ENCODE peak calls at places on chromosomes 2 and 18, in four cellular contexts. J is CD4-positive, CD25-positive, alpha-beta regulatory T cell; D is ovary; U is CD4-positive, alpha-beta memory T cell. S is an unnamed sample.
A peak's percentile ranks its signal among the peaks of the same experiment; 100 is the strongest.

GRCh38 chr2:120470717-120471060 is 124.8 kb downstream of the INHBB start:
- DNase-seq in J (no peak), D (no peak), U (no peak), S (peak; percentile 94)

GRCh38 chr2:150486539-150487484 is 655 bp downstream of the RND3 start:
- DNase-seq in J (no peak), D (peak; percentile 24), U (no peak), S (peak; percentile 14)

GRCh38 chr2:117856415-117857210 is 42.1 kb downstream of the DDX18 start:
- DNase-seq in J (no peak), D (no peak), U (no peak), S (no peak)

GRCh38 chr18:73884868-73885267 is 262.8 kb downstream of the FBXO15 start:
- DNase-seq in J (no peak), D (no peak), U (no peak), S (no peak)

GRCh38 chr2:65377556-65378307 is 54.7 kb downstream of the SPRED2 start:
- DNase-seq in J (no peak), D (no peak), U (no peak), S (no peak)

GRCh38 chr2:29014811-29015414 is 33.8 kb downstream of the TOGARAM2 start:
- DNase-seq in J (peak; percentile 51), D (no peak), U (peak; percentile 79), S (peak; percentile 88)

GRCh38 chr18:11309172-11309571 is 159.8 kb upstream of the PIEZO2 start:
- DNase-seq in J (no peak), D (no peak), U (no peak), S (no peak)

GRCh38 chr2:172107690-172108586 is 5.2 kb upstream of the DLX2 start:
- DNase-seq in J (no peak), D (no peak), U (no peak), S (no peak)

GRCh38 chr2:14524803-14525080 is 107.8 kb upstream of the LRATD1 start:
- DNase-seq in J (no peak), D (no peak), U (no peak), S (no peak)

GRCh38 chr2:65630643-65631042 is 198.2 kb upstream of the SPRED2 start:
- DNase-seq in J (no peak), D (no peak), U (no peak), S (no peak)

GRCh38 chr2:111116016-111116746 is 4.5 kb upstream of the BCL2L11 start:
- DNase-seq in J (no peak), D (no peak), U (no peak), S (no peak)

GRCh38 chr2:101741775-101742520 is 44.4 kb downstream of the MAP4K4 start:
- DNase-seq in J (no peak), D (no peak), U (no peak), S (no peak)

GRCh38 chr2:63698825-63699548 is 110.2 kb downstream of the MDH1 start:
- DNase-seq in J (no peak), D (peak; percentile 30), U (peak; percentile 45), S (peak; percentile 54)

GRCh38 chr2:64859208-64860161 is 129.7 kb upstream of the SLC1A4 start:
- DNase-seq in J (no peak), D (peak; percentile 90), U (no peak), S (peak; percentile 98)

GRCh38 chr2:38671946-38672345 is 6.0 kb downstream of the GALM start:
- DNase-seq in J (no peak), D (no peak), U (no peak), S (no peak)

GRCh38 chr2:42827647-42828486 is 35.5 kb upstream of the HAAO start:
- DNase-seq in J (peak; percentile 64), D (peak; percentile 96), U (peak; percentile 60), S (peak; percentile 76)

GRCh38 chr2:29033656-29034055 is 40.7 kb downstream of the PCARE start:
- DNase-seq in J (no peak), D (no peak), U (no peak), S (no peak)

GRCh38 chr2:239809391-239809790 is 215.8 kb downstream of the NDUFA10 start:
- DNase-seq in J (no peak), D (peak; percentile 7), U (no peak), S (peak; percentile 1)

GRCh38 chr2:133993160-133993559 is 260.7 kb upstream of the MGAT5 start:
- DNase-seq in J (no peak), D (no peak), U (no peak), S (no peak)

GRCh38 chr2:119517433-119517832 is 6.8 kb downstream of the SCTR start:
- DNase-seq in J (no peak), D (no peak), U (no peak), S (no peak)

GRCh38 chr2:223914349-223914748 is 30.8 kb downstream of the WDFY1 start:
- DNase-seq in J (no peak), D (no peak), U (no peak), S (no peak)

GRCh38 chr2:133421516-133422324 is 146.5 kb downstream of the NCKAP5 start:
- DNase-seq in J (no peak), D (no peak), U (no peak), S (no peak)

GRCh38 chr2:86525421-86526340 is 37.6 kb downstream of the CHMP3 start:
- DNase-seq in J (no peak), D (no peak), U (no peak), S (no peak)

GRCh38 chr18:5841518-5841917 is 53.8 kb downstream of the TMEM200C start:
- DNase-seq in J (no peak), D (no peak), U (no peak), S (no peak)

GRCh38 chr18:38318416-38318815 is 752.8 kb upstream of the CELF4 start:
- DNase-seq in J (no peak), D (no peak), U (no peak), S (no peak)
- H3K4me1 ChIP-seq in J (no peaks in the 10 kb centered on the region), D (no peaks in the 10 kb centered on the region), U (no peaks in the 10 kb centered on the region), S (no peaks in the 10 kb centered on the region)

GRCh38 chr2:68740184-68740914 is 5.7 kb downstream of the ARHGAP25 start:
- DNase-seq in J (no peak), D (no peak), U (no peak), S (no peak)

GRCh38 chr2:68742638-68743037 is 8.0 kb downstream of the ARHGAP25 start:
- DNase-seq in J (no peak), D (no peak), U (no peak), S (no peak)

GRCh38 chr2:68741238-68741637 is 6.6 kb downstream of the ARHGAP25 start:
- DNase-seq in J (no peak), D (no peak), U (no peak), S (no peak)

GRCh38 chr2:68743531-68743930 is 8.9 kb downstream of the ARHGAP25 start:
- DNase-seq in J (no peak), D (no peak), U (no peak), S (no peak)

DNA sequence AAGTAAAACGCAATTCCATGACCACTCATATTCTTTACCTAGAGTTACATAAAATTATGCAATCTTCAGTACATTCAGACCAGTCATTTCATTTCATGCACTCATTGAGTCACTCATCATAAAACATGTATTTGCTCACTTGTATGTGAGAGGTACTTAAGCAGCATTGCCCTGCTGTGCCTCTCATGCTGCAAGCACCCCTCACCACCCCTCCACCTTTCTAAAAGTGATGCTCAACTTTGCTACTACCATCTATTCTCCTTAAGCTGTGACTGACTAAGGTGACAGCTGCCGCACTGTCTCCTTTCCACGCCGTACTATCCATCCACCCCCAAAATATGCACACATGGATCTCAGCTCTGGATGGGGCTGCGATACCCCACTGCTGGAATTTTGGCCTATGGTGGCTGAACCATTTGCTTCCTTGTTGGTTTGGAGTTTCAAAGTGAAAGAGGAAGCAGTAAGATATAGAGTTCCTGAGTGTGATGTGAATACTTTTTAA is 7.2 kb downstream of the ARHGAP25 start:
- DNase-seq in J (no peak), D (no peak), U (no peak), S (no peak)
- H3K4me1 ChIP-seq in J (peaks cover 99% of the 10 kb centered on the region), D (no peaks in the 10 kb centered on the region), U (peaks cover 99% of the 10 kb centered on the region), S (no peaks in the 10 kb centered on the region)

DNA sequence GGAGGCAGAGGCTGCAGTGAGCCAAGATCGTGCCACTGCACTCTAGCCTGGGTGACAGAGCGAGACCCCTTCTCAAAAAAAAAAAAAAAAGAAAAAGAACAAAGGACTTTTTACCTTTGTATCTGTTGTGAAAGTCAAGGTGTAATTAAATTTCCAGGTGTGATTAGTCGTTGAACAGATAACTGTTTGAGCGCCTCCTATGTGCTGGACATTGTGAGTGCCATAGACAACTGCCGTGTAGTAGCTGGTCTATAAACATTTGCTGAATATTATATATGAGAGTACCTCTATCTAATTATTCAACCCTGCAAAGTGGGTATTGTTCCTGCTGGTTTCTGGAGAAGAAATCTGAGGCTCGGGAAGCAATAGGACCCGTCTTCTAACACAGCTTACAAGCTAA is 71.8 kb downstream of the ASAP2 start:
- DNase-seq in J (no peak), D (no peak), U (no peak), S (no peak)
- H3K4me1 ChIP-seq in J (no peaks in the 10 kb centered on the region), D (peaks cover 1% of the 10 kb centered on the region), U (no peaks in the 10 kb centered on the region), S (peaks cover 30% of the 10 kb centered on the region)

GRCh38 chr18:9419956-9420631 is 55.2 kb upstream of the RALBP1 start:
- DNase-seq in J (no peak), D (no peak), U (no peak), S (no peak)
- H3K4me1 ChIP-seq in J (no peaks in the 10 kb centered on the region), D (peaks cover 4% of the 10 kb centered on the region), U (no peaks in the 10 kb centered on the region), S (peaks cover 3% of the 10 kb centered on the region)

DNA sequence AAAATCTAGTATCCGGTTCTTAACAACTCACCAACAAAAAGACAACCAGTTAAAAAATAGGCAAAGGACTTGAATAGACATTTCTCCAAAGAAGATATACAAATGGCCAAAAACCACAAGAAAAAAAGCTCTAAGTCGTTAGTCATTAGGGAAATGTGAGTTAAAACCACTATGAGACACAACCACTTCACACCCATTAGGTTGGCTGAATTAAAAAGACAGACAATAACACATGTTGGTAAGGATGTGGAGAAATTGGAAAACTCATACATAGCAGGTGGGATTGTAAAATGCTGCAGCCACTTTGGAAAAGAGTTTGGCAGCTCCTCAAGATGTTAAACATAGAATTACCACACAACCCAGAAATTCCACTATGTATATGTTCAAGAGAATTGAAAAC is 117.6 kb upstream of the SPATS2L start:
- DNase-seq in J (no peak), D (no peak), U (no peak), S (no peak)
- H3K4me1 ChIP-seq in J (no peaks in the 10 kb centered on the region), D (peaks cover 5% of the 10 kb centered on the region), U (no peaks in the 10 kb centered on the region), S (no peaks in the 10 kb centered on the region)

DNA sequence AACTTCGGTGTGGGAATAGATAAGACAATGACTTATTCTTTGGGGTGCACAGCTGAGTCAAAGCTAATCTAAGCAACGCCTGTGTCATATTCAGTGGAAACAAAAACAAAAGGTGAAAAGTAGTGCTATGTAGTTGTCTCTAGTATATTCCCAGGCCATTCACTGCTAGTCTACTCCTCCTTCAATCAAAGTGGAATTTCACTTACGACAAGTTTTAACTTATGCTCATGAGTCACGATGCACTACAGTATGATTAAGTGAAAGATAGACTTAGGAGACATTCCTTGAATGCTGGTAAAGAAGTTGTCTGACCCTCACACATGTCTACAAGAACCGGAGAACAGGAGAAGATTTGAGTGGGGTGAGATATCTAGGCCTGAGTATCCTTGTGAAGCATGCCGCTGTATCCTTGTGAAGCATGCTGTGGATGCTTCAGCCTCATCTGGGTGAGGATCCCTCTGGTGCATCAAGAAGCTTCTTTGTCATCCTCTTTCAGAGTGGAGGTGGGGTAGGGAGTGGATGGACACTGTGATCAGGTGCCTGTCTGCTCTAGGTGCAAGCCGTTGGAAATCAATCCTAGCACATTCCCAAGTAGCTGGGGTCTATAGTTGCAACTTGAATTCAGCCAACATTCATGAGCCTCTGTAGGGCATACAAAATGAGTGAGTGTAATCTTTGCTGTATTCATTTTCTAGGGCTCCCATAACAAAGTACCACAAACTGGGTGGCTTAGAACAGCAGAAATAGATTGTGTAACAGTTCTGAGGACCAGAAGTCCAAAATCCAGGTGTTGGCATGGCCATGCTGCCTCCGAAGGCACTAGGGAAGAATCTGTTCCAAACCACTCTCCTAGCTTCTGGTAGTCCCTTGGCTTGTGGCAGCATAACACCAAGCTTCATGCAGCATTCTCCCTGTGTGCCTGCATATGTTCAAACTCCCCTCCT is 173.5 kb upstream of the FN1 start:
- DNase-seq in J (no peak), D (no peak), U (no peak), S (no peak)
- H3K4me1 ChIP-seq in J (no peaks in the 10 kb centered on the region), D (no peaks in the 10 kb centered on the region), U (no peaks in the 10 kb centered on the region), S (no peaks in the 10 kb centered on the region)

GRCh38 chr2:98701230-98701629 is 29.7 kb downstream of the MGAT4A start:
- DNase-seq in J (no peak), D (no peak), U (no peak), S (no peak)
- H3K4me1 ChIP-seq in J (peaks cover 16% of the 10 kb centered on the region), D (peaks cover 3% of the 10 kb centered on the region), U (peaks cover 92% of the 10 kb centered on the region), S (peaks cover 31% of the 10 kb centered on the region)

S was measured in gastrocnemius medialis.